ENCODE peak calls at places on chromosome 21, in eight cellular contexts. S is PC-3, D is HCT116, A is left lung, Z is left ventricle myocardium inferior, O is fibroblast of lung, E is right cardiac atrium, N is adipocyte. P is an unnamed sample.

GRCh38 chr21:39863111-39863510 is 4.1 kb upstream of the PCP4 start:
- DNase-seq in E (no peak), S (peak; percentile 59), A (peak; percentile 56), Z (no peak), N (peak; percentile 7), O (peak; percentile 56), D (no peak), P (no peak)

GRCh38 chr21:35981514-35982070 is 78.7 kb downstream of the SETD4 start:
- DNase-seq in A (no peak), Z (no peak), N (no peak), S (no peak), E (no peak), O (no peak), D (no peak), P (no peak)

GRCh38 chr21:36647279-36648093 is 51.4 kb upstream of the SIM2 start:
- DNase-seq in A (no peak), D (no peak), S (peak; percentile 89), E (no peak), Z (no peak), O (peak; percentile 76), N (peak; percentile 17), P (no peak)

GRCh38 chr21:44496900-44497550 is 41.7 kb downstream of the LRRC3 start:
- DNase-seq in Z (no peak), D (no peak), A (peak; percentile 41), N (no peak), E (no peak), O (no peak), S (no peak), P (no peak)

GRCh38 chr21:17386498-17386897 is 126.3 kb upstream of the CXADR start:
- DNase-seq in O (no peak), N (no peak), D (no peak), E (no peak), Z (no peak), A (no peak), S (no peak), P (no peak)

GRCh38 chr21:26127918-26128317 is 42.7 kb downstream of the APP start:
- DNase-seq in S (peak; percentile 46), A (no peak), N (no peak), D (no peak), O (peak; percentile 70), E (peak; percentile 59), Z (no peak), P (peak; percentile 35)

GRCh38 chr21:16983425-16983824 is 529.4 kb upstream of the CXADR start:
- DNase-seq in S (no peak), O (no peak), D (no peak), Z (no peak), N (no peak), A (no peak), E (no peak), P (no peak)

GRCh38 chr21:46622226-46622625 is 13.2 kb upstream of the PRMT2 start:
- DNase-seq in N (no peak), O (no peak), Z (peak; percentile 42), D (no peak), E (peak; percentile 77), S (no peak), A (peak; percentile 50), P (peak; percentile 62)

GRCh38 chr21:44556879-44557278 is 1.7 kb downstream of the KRTAP10-3 start:
- DNase-seq in S (no peak), N (no peak), O (no peak), Z (no peak), E (no peak), A (no peak), D (no peak), P (no peak)

GRCh38 chr21:26007911-26008579 is 162.5 kb downstream of the APP start:
- DNase-seq in S (no peak), A (no peak), Z (no peak), E (no peak), O (peak; percentile 12), D (no peak), N (peak; percentile 56), P (no peak)

GRCh38 chr21:35026617-35027557 is 22.2 kb downstream of the RUNX1 start:
- DNase-seq in E (peak; percentile 84), Z (peak; percentile 68), O (peak; percentile 74), S (no peak), A (peak; percentile 76), N (no peak), D (no peak), P (peak; percentile 61)

GRCh38 chr21:21971384-21971783 is 973.2 kb downstream of the NCAM2 start:
- DNase-seq in A (no peak), E (no peak), O (no peak), N (peak; percentile 6), D (no peak), Z (no peak), S (peak; percentile 26), P (no peak)

GRCh38 chr21:21226472-21226871 is 228.3 kb downstream of the NCAM2 start:
- DNase-seq in N (no peak), D (no peak), Z (no peak), S (no peak), O (no peak), E (no peak), A (no peak), P (no peak)

GRCh38 chr21:45322960-45323461 is 35.3 kb upstream of the POFUT2 start:
- DNase-seq in D (no peak), Z (peak; percentile 19), N (no peak), S (no peak), E (peak; percentile 59), A (no peak), O (no peak), P (peak; percentile 60)

GRCh38 chr21:25573409-25574206 is 33.7 kb downstream of the MRPL39 start:
- DNase-seq in N (peak; percentile 85), Z (no peak), D (peak; percentile 24), O (peak; percentile 98), E (no peak), A (no peak), S (peak; percentile 97), P (no peak)

GRCh38 chr21:26881504-26882228 is 36.5 kb upstream of the ADAMTS1 start:
- DNase-seq in D (no peak), Z (no peak), S (peak; percentile 39), A (no peak), O (peak; percentile 13), N (peak; percentile 55), E (no peak), P (no peak)

GRCh38 chr21:36839123-36839522 is 127.3 kb downstream of the HLCS start:
- DNase-seq in O (peak; percentile 70), S (no peak), E (no peak), Z (no peak), A (no peak), D (no peak), N (peak; percentile 42), P (no peak)

GRCh38 chr21:42313501-42313969 is 1.7 kb downstream of the TFF3 start:
- DNase-seq in D (no peak), N (no peak), E (peak; percentile 66), A (no peak), S (no peak), O (no peak), Z (no peak), P (no peak)

GRCh38 chr21:42310411-42311001 is 4.7 kb downstream of the TFF3 start:
- DNase-seq in E (no peak), D (no peak), Z (no peak), A (no peak), O (no peak), N (no peak), S (no peak), P (no peak)

GRCh38 chr21:42311160-42311559 is 4.0 kb downstream of the TFF3 start:
- DNase-seq in E (no peak), O (no peak), A (no peak), S (no peak), D (no peak), Z (no peak), N (no peak), P (no peak)

GRCh38 chr21:42312626-42313104 is 2.5 kb downstream of the TFF3 start:
- DNase-seq in O (no peak), S (no peak), E (no peak), N (no peak), Z (no peak), A (no peak), D (no peak), P (no peak)

DNA sequence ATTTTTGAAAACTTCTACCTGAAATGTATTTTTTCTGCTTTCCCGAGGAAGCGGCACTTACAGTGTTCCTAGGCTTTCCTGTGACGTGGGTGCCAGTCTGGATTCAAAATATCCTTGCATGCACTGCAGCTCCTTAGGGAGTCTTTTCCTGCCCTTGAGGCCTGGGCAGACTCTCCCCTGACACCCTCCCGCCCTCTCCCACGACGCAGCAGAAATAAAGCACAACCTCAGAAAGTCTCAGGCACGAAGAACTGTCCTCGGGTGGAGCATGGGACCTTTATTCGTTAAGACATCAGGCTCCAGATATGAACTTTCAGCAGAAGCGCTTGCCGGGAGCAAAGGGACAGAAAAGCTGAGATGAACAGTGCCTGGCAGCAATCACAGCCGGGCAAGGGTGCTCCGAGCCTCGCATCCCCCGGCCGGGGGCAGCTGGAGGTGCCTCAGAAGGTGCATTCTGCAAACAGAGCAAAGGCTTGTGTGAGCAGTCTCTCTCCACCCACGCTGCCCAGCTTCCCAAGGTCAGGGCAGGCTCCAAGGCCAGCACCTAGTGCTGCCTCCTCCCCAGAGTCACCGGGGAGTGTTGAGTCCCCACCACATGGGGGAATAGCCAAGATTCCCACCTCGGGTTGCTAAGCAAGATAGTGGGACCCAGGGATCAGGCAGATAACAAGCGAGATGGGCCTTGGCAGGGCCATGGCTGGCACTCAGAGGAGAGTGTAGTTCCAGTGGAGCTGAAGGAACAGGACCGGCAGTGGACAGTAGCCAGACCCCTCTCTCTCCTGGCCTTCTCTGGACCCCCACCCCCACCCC is 3.2 kb downstream of the TFF3 start:
- DNase-seq in N (no peak), E (no peak), D (no peak), A (no peak), Z (no peak), O (no peak), S (no peak), P (no peak)
- H3K4me1 ChIP-seq in N (no peaks in the 10 kb centered on the region), E (peaks cover 6% of the 10 kb centered on the region), D (no peaks in the 10 kb centered on the region), A (peaks cover 32% of the 10 kb centered on the region), Z (peaks cover 22% of the 10 kb centered on the region), O (no peaks in the 10 kb centered on the region), S (peaks cover 6% of the 10 kb centered on the region), P (peaks cover 10% of the 10 kb centered on the region)

DNA sequence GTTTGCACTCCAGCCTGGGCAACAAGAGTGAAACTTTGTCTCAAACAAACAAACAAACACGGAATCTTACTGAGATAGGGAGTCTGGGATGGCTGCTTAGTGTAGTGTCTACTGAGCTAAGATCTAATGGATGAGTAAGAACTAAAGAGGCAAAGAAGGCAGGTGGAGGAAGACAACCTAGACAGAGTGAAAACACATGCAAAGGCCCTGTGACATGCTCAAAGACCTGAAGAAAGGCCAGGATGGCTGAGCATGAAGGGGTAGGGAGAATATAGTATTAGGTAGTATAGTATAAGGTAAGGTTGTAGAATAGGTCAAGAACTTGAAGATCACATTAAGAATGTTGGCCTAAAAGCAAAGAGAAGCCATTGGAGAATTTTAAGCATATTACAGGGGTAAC is 49.1 kb downstream of the MAP3K7CL start:
- DNase-seq in D (no peak), Z (no peak), E (no peak), N (no peak), O (no peak), A (no peak), S (no peak), P (no peak)
- H3K4me1 ChIP-seq in D (peaks cover 17% of the 10 kb centered on the region), Z (peaks cover 41% of the 10 kb centered on the region), E (peaks cover 2% of the 10 kb centered on the region), N (peaks cover 47% of the 10 kb centered on the region), O (peaks cover 18% of the 10 kb centered on the region), A (peaks cover 48% of the 10 kb centered on the region), S (peaks cover 28% of the 10 kb centered on the region), P (peaks cover 48% of the 10 kb centered on the region)

GRCh38 chr21:33217168-33217567 is 12.6 kb upstream of the IFNAR2 start:
- DNase-seq in N (no peak), A (no peak), Z (no peak), S (no peak), D (no peak), O (no peak), E (no peak), P (no peak)
- H3K4me1 ChIP-seq in N (peaks cover 27% of the 10 kb centered on the region), A (peaks cover 35% of the 10 kb centered on the region), Z (peaks cover 7% of the 10 kb centered on the region), S (no peaks in the 10 kb centered on the region), D (no peaks in the 10 kb centered on the region), O (no peaks in the 10 kb centered on the region), E (no peaks in the 10 kb centered on the region), P (peaks cover 4% of the 10 kb centered on the region)

GRCh38 chr21:30958737-30959136 is 77.4 kb upstream of the KRTAP11-1 start:
- DNase-seq in D (no peak), E (no peak), A (no peak), S (no peak), O (no peak), Z (no peak), N (no peak), P (no peak)
- H3K4me1 ChIP-seq in D (no peaks in the 10 kb centered on the region), E (peaks cover 2% of the 10 kb centered on the region), A (no peaks in the 10 kb centered on the region), S (no peaks in the 10 kb centered on the region), O (no peaks in the 10 kb centered on the region), Z (no peaks in the 10 kb centered on the region), N (peaks cover 5% of the 10 kb centered on the region), P (no peaks in the 10 kb centered on the region)

P was measured in heart left ventricle.